ENCODE peak calls at places on chromosome 18, in seven cellular contexts. W is mesendoderm, Q is neuronal stem cell, J is IMR-90, C is H9, X is trophoblast cell, P is H1. D is an unnamed sample.

GRCh38 chr18:54775686-54776085 is 52.6 kb upstream of the RAB27B start:
- DNase-seq in W (peak), Q (no peak), J (peak), C (no peak), X (no peak), P (no peak), D (peak)

GRCh38 chr18:27707201-27707600 is 469.7 kb downstream of the CDH2 start:
- DNase-seq in W (no peak), Q (no peak), J (no peak), C (no peak), X (no peak), P (no peak), D (no peak)

GRCh38 chr18:13051159-13051558 is 60.0 kb downstream of the CEP192 start:
- DNase-seq in W (no peak), Q (no peak), J (peak), C (no peak), X (no peak), P (no peak), D (peak)

GRCh38 chr18:23138470-23138869 is 3.2 kb downstream of the CABLES1 start:
- DNase-seq in W (no peak), Q (no peak), J (no peak), C (no peak), X (no peak), P (no peak), D (no peak)

GRCh38 chr18:57015036-57015805 is 131.7 kb upstream of the BOD1L2 start:
- DNase-seq in W (no peak), Q (peak), J (no peak), C (no peak), X (no peak), P (no peak), D (no peak)

GRCh38 chr18:46577546-46577945 is 79.5 kb downstream of the LOXHD1 start:
- DNase-seq in W (no peak), Q (no peak), J (no peak), C (no peak), X (no peak), P (no peak), D (no peak)

GRCh38 chr18:76456018-76456750 is 38.9 kb downstream of the ZNF516 start:
- DNase-seq in W (no peak), Q (no peak), J (no peak), C (no peak), X (no peak), P (peak), D (no peak)

GRCh38 chr18:45688834-45689233 is 35.1 kb upstream of the SLC14A1 start:
- DNase-seq in W (no peak), Q (no peak), J (no peak), C (no peak), X (no peak), P (no peak), D (no peak)

GRCh38 chr18:159037-159652 is 788 bp downstream of the USP14 start:
- DNase-seq in W (peak), Q (no peak), J (peak), C (no peak), X (no peak), P (peak), D (peak)

GRCh38 chr18:76980663-76981387 is 151.8 kb downstream of the MBP start:
- DNase-seq in W (no peak), Q (no peak), J (no peak), C (no peak), X (no peak), P (peak), D (no peak)

GRCh38 chr18:62832282-62832681 is 116.9 kb downstream of the PHLPP1 start:
- DNase-seq in W (peak), Q (no peak), J (no peak), C (no peak), X (no peak), P (no peak), D (no peak)

GRCh38 chr18:61876899-61877298 is 15.9 kb downstream of the RNF152 start:
- DNase-seq in W (no peak), Q (no peak), J (no peak), C (no peak), X (no peak), P (no peak), D (no peak)

GRCh38 chr18:9017170-9017899 is 85.2 kb upstream of the NDUFV2 start:
- DNase-seq in W (peak), Q (peak), J (peak), C (no peak), X (peak), P (peak), D (peak)

GRCh38 chr18:68417166-68417776 is 297.6 kb downstream of the TMX3 start:
- DNase-seq in W (no peak), Q (no peak), J (no peak), C (no peak), X (no peak), P (no peak), D (peak)

GRCh38 chr18:69102959-69103358 is 297.7 kb upstream of the DOK6 start:
- DNase-seq in W (no peak), Q (no peak), J (peak), C (no peak), X (no peak), P (no peak), D (peak)

GRCh38 chr18:76491436-76491800 is 3.6 kb downstream of the ZNF516 start:
- DNase-seq in W (peak), Q (peak), J (peak), C (peak), X (no peak), P (no peak), D (peak)

GRCh38 chr18:13266208-13267100 is 47.9 kb downstream of the LDLRAD4 start:
- DNase-seq in W (no peak), Q (no peak), J (no peak), C (no peak), X (peak), P (no peak), D (no peak)

DNA sequence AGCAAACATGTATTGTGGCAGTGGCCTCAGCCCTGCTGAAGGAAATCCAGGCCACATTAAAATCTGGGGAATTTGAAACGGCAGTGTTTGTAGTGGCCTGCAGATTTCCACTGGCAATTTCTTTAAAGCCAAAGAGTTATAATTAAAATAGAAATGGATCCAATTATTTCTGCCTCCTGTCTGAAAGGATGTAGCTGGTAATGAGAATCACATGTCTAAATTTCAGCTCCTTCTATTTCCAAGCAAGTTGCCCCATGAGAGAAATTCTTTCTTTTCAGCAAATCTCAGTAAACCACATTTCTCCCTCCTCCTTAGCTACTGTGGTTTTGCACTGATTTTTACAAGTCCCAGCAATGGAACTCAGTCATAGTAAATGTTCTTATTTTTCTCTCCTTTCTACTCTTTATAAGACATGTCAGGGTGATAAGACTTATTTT is 55.4 kb upstream of the ZNF396 start:
- DNase-seq in W (no peak), Q (no peak), J (no peak), C (no peak), X (no peak), P (no peak), D (no peak)
- H2AK5ac ChIP-seq in W (no peak), Q (no peak), J (no peak), C (no peak), X (no peak), P (no peak), D (no peak)

DNA sequence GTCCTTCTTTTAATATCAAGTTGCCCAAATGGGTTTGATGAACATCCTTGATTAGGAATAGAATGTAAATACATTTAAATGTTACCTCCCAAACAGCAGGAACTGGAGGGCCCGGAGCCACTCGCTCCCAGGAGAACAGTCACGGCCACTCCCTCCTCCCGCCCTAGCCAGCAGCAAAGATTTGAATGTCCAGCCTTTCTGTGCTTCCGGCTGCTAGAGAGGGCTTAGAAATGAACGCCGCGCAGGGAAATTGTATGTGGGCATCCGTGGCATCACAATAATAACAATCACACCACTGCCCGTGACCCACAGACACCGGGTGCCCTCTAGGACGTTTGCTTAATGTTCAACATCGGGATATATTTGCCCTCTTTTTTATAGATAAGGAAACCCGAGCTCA is 164.9 kb upstream of the SALL3 start:
- DNase-seq in W (no peak), Q (no peak), J (no peak), C (no peak), X (no peak), P (no peak), D (no peak)
- H4K8ac ChIP-seq in W (no peak), Q (no peak), J (no peak), C (no peak), X (no peak), P (no peak), D (no peak)

GRCh38 chr18:36608107-36608506 is 220.7 kb downstream of the TPGS2 start:
- DNase-seq in W (peak), Q (no peak), J (no peak), C (no peak), X (no peak), P (no peak), D (no peak)
- H3K18ac ChIP-seq in W (no peak), Q (no peak), J (no peak), C (no peak), X (no peak), P (no peak), D (no peak)

GRCh38 chr18:51097046-51097822 is 67.2 kb downstream of the SMAD4 start:
- DNase-seq in W (no peak), Q (no peak), J (no peak), C (no peak), X (no peak), P (no peak), D (no peak)

GRCh38 chr18:51098082-51098481 is 68.1 kb downstream of the SMAD4 start:
- DNase-seq in W (no peak), Q (no peak), J (no peak), C (no peak), X (no peak), P (no peak), D (no peak)

GRCh38 chr18:51100371-51101000 is 70.5 kb downstream of the SMAD4 start:
- DNase-seq in W (no peak), Q (no peak), J (no peak), C (peak), X (no peak), P (no peak), D (no peak)

GRCh38 chr18:51098513-51098912 is 68.5 kb downstream of the SMAD4 start:
- DNase-seq in W (no peak), Q (no peak), J (no peak), C (no peak), X (no peak), P (no peak), D (no peak)
- H2AK5ac ChIP-seq in W (no peak), Q (no peak), J (no peak), C (no peak), X (no peak), P (no peak), D (no peak)

DNA sequence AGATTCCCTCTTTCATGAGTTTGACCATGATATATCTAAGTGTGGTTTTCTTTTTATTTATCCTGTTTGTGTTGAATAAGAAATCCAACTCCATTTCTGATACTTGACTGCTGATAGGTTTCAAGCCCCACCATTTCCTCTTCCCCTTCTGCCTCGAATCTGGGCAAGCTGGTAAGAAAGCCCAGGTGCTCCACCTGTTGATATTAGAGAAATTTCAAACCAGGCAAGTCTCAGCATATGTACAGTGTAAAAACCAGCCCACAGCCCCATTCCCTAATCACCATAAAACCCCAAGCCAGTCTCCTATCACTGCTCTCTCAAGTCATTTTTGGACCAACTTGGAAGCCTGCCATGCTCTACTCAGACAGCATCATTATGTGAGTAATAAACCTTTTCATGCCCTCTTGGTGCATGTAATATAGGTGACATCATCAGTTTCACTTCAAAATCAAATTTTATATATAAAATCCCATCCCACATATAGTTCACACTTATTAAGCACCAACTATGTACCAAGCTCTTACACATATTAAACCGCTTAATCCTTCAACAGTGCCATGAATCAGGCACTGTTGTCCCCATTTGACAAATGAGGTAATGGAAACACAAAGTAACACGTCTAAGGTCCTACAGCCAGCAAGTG is 46.6 kb downstream of the SMAD2 start:
- DNase-seq in W (no peak), Q (no peak), J (peak), C (no peak), X (no peak), P (no peak), D (no peak)
- H4K8ac ChIP-seq in W (no peak), Q (no peak), J (no peak), C (no peak), X (no peak), P (no peak), D (no peak)